ENCODE peak calls at places on chromosomes 3 and 15, in five cellular contexts. One of them, this sample, is unnamed.

GRCh38 chr3:9349321-9350117 is 13.3 kb upstream of the THUMPD3 start:
- DNase-seq in thoracic aorta: no peak
- DNase-seq in retinal pigment epithelial cell: no peak
- DNase-seq in body of pancreas: no peak
- DNase-seq in lower leg skin: no peak
- DNase-seq in this sample: peak; percentile 83

GRCh38 chr3:148227534-148227933 is 470.2 kb upstream of the AGTR1 start:
- DNase-seq in body of pancreas: no peak
- DNase-seq in retinal pigment epithelial cell: no peak
- DNase-seq in thoracic aorta: no peak
- DNase-seq in lower leg skin: no peak
- DNase-seq in this sample: no peak

GRCh38 chr3:53056442-53056841 is 10.6 kb upstream of the SFMBT1 start:
- DNase-seq in body of pancreas: no peak
- DNase-seq in thoracic aorta: no peak
- DNase-seq in retinal pigment epithelial cell: no peak
- DNase-seq in lower leg skin: peak; percentile 46
- DNase-seq in this sample: no peak

GRCh38 chr3:63912768-63913588 is 795 bp upstream of the SCAANT1 start:
- DNase-seq in lower leg skin: peak; percentile 90
- DNase-seq in body of pancreas: peak; percentile 85
- DNase-seq in thoracic aorta: no peak
- DNase-seq in retinal pigment epithelial cell: peak; percentile 32
- DNase-seq in this sample: no peak

GRCh38 chr3:12831582-12831866 is 9.8 kb downstream of the RPL32 start:
- DNase-seq in retinal pigment epithelial cell: no peak
- DNase-seq in thoracic aorta: no peak
- DNase-seq in lower leg skin: no peak
- DNase-seq in body of pancreas: no peak
- DNase-seq in this sample: no peak

GRCh38 chr3:44080507-44080906 is 161.2 kb upstream of the TOPAZ1 start:
- DNase-seq in thoracic aorta: no peak
- DNase-seq in body of pancreas: no peak
- DNase-seq in retinal pigment epithelial cell: no peak
- DNase-seq in lower leg skin: peak; percentile 65
- DNase-seq in this sample: no peak

GRCh38 chr3:14323401-14324223 is 78.8 kb upstream of the SLC6A6 start:
- DNase-seq in thoracic aorta: no peak
- DNase-seq in body of pancreas: no peak
- DNase-seq in retinal pigment epithelial cell: no peak
- DNase-seq in lower leg skin: no peak
- DNase-seq in this sample: no peak

GRCh38 chr3:65833761-65834505 is 204.8 kb downstream of the MAGI1 start:
- DNase-seq in retinal pigment epithelial cell: peak; percentile 37
- DNase-seq in body of pancreas: no peak
- DNase-seq in lower leg skin: no peak
- DNase-seq in thoracic aorta: no peak
- DNase-seq in this sample: peak; percentile 41

GRCh38 chr3:173553635-173554280 is 156.2 kb downstream of the NLGN1 start:
- DNase-seq in thoracic aorta: no peak
- DNase-seq in body of pancreas: peak; percentile 3
- DNase-seq in lower leg skin: no peak
- DNase-seq in retinal pigment epithelial cell: peak; percentile 2
- DNase-seq in this sample: peak; percentile 7

GRCh38 chr3:13563321-13563720 is 14.4 kb downstream of the FBLN2 start:
- DNase-seq in thoracic aorta: no peak
- DNase-seq in lower leg skin: no peak
- DNase-seq in body of pancreas: no peak
- DNase-seq in retinal pigment epithelial cell: no peak
- DNase-seq in this sample: no peak

GRCh38 chr3:109930592-109930991 is 593.2 kb upstream of the DPPA4 start:
- DNase-seq in thoracic aorta: no peak
- DNase-seq in body of pancreas: no peak
- DNase-seq in retinal pigment epithelial cell: no peak
- DNase-seq in lower leg skin: no peak
- DNase-seq in this sample: no peak

GRCh38 chr3:37173806-37174205 is 576 bp downstream of the LRRFIP2 start:
- DNase-seq in body of pancreas: no peak
- DNase-seq in thoracic aorta: no peak
- DNase-seq in lower leg skin: no peak
- DNase-seq in retinal pigment epithelial cell: no peak
- DNase-seq in this sample: no peak

GRCh38 chr3:157844770-157845522 is 261.3 kb downstream of the SHOX2 start:
- DNase-seq in body of pancreas: no peak
- DNase-seq in lower leg skin: no peak
- DNase-seq in thoracic aorta: no peak
- DNase-seq in retinal pigment epithelial cell: no peak
- DNase-seq in this sample: no peak

GRCh38 chr15:65344214-65344908 is 33.4 kb downstream of the IGDCC3 start:
- DNase-seq in thoracic aorta: no peak
- DNase-seq in body of pancreas: no peak
- DNase-seq in lower leg skin: no peak
- DNase-seq in retinal pigment epithelial cell: no peak
- DNase-seq in this sample: no peak

GRCh38 chr3:192570757-192571156 is 156.6 kb downstream of the FGF12 start:
- DNase-seq in retinal pigment epithelial cell: no peak
- DNase-seq in thoracic aorta: no peak
- DNase-seq in lower leg skin: no peak
- DNase-seq in body of pancreas: no peak
- DNase-seq in this sample: no peak

GRCh38 chr3:149808209-149808829 is 4.7 kb upstream of the RNF13 start:
- DNase-seq in thoracic aorta: peak; percentile 33
- DNase-seq in lower leg skin: peak; percentile 91
- DNase-seq in body of pancreas: peak; percentile 82
- DNase-seq in retinal pigment epithelial cell: peak; percentile 61
- DNase-seq in this sample: peak; percentile 51

GRCh38 chr3:14771593-14772497 is 46.9 kb upstream of the FGD5 start:
- DNase-seq in thoracic aorta: no peak
- DNase-seq in body of pancreas: no peak
- DNase-seq in lower leg skin: peak; percentile 70
- DNase-seq in retinal pigment epithelial cell: no peak
- DNase-seq in this sample: no peak

GRCh38 chr3:55647675-55648074 is 160.6 kb upstream of the WNT5A start:
- DNase-seq in body of pancreas: no peak
- DNase-seq in thoracic aorta: no peak
- DNase-seq in lower leg skin: no peak
- DNase-seq in retinal pigment epithelial cell: no peak
- DNase-seq in this sample: no peak

GRCh38 chr3:188721990-188722389 is 449.8 kb upstream of the TPRG1 start:
- DNase-seq in retinal pigment epithelial cell: no peak
- DNase-seq in body of pancreas: no peak
- DNase-seq in thoracic aorta: no peak
- DNase-seq in lower leg skin: no peak
- DNase-seq in this sample: no peak

GRCh38 chr15:67805871-67806538 is 19.3 kb upstream of the SKOR1 start:
- DNase-seq in lower leg skin: peak; percentile 37
- DNase-seq in retinal pigment epithelial cell: no peak
- DNase-seq in thoracic aorta: no peak
- DNase-seq in body of pancreas: no peak
- DNase-seq in this sample: peak; percentile 20

GRCh38 chr15:69224383-69224782 is 63.9 kb downstream of the GLCE start:
- DNase-seq in body of pancreas: peak; percentile 55
- DNase-seq in thoracic aorta: no peak
- DNase-seq in retinal pigment epithelial cell: no peak
- DNase-seq in lower leg skin: no peak
- DNase-seq in this sample: no peak

GRCh38 chr3:195549001-195549400 is 5.9 kb upstream of the PPP1R2 start:
- DNase-seq in retinal pigment epithelial cell: no peak
- DNase-seq in body of pancreas: no peak
- DNase-seq in lower leg skin: no peak
- DNase-seq in thoracic aorta: no peak
- DNase-seq in this sample: no peak

GRCh38 chr15:85457392-85457968 is 77.1 kb downstream of the AKAP13 start:
- DNase-seq in retinal pigment epithelial cell: no peak
- DNase-seq in body of pancreas: no peak
- DNase-seq in lower leg skin: no peak
- DNase-seq in thoracic aorta: no peak
- DNase-seq in this sample: no peak

GRCh38 chr3:5580821-5581220 is 393.3 kb downstream of the EDEM1 start:
- DNase-seq in lower leg skin: no peak
- DNase-seq in thoracic aorta: no peak
- DNase-seq in retinal pigment epithelial cell: no peak
- DNase-seq in body of pancreas: no peak
- DNase-seq in this sample: no peak

GRCh38 chr15:67854358-67854757 is 14.5 kb upstream of the RNU6-1 start:
- DNase-seq in thoracic aorta: no peak
- DNase-seq in lower leg skin: peak; percentile 20
- DNase-seq in body of pancreas: no peak
- DNase-seq in retinal pigment epithelial cell: no peak
- DNase-seq in this sample: no peak

GRCh38 chr3:66480666-66481065 is 20.2 kb downstream of the LRIG1 start:
- DNase-seq in lower leg skin: no peak
- DNase-seq in thoracic aorta: no peak
- DNase-seq in retinal pigment epithelial cell: no peak
- DNase-seq in body of pancreas: no peak
- DNase-seq in this sample: no peak

DNA sequence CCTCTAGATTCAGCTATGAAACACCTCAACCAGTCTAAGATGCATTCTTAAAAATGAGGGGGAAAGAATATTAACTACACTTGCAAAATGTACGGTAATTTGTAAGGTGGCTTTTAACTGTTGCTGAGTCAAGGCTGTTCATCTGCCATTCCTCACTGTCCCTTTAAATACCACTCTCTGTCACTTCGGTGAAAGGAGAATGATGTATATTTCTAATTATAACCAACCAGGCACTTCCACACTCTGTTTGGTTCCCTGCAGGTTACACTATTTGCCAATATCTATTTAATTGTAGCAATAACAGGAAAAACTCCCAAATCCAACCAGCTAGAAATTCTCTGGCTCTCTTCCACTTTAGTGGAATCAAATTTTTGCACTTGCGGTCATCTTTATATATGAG is 70.5 kb upstream of the SLCO3A1 start:
- DNase-seq in retinal pigment epithelial cell: no peak
- DNase-seq in thoracic aorta: no peak
- DNase-seq in body of pancreas: no peak
- DNase-seq in lower leg skin: no peak
- DNase-seq in this sample: no peak
- TF ChIP-seq CTCF in retinal pigment epithelial cell: no peak
- TF ChIP-seq CTCF in thoracic aorta: no peak
- TF ChIP-seq CTCF in body of pancreas: no peak
- TF ChIP-seq CTCF in lower leg skin: no peak
- TF ChIP-seq CTCF in this sample: no peak

DNA sequence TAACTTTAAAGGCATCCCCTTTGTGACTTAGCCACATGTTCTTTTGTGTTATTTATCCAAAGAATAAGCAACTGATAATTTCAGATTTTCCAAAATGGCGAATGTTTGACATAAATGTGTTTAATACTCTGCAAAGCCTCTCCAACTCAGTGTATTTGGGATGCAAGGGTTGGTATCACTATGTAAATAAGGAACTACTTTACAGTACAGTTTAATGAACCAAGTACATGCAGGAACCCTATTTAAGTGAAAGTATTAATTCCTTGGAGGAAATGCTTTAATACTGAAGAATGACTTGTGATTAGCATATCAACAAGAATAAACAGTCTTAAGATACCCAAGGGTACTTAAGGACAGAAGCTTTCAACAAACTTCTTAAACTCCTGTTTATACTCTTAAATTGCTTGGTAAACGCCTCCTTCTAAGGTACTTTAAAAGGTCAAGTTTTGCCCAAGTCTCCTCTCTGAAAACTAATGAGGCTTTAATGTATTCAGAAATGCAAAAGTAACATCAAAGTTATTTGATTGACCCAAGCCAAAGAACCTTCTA is 107.7 kb downstream of the TNIK start:
- DNase-seq in body of pancreas: no peak
- DNase-seq in thoracic aorta: no peak
- DNase-seq in retinal pigment epithelial cell: no peak
- DNase-seq in lower leg skin: no peak
- DNase-seq in this sample: no peak
- H3K4me3 ChIP-seq in body of pancreas: no peak overlapping the region
- H3K4me3 ChIP-seq in thoracic aorta: no peak overlapping the region
- H3K4me3 ChIP-seq in retinal pigment epithelial cell: no peak overlapping the region
- H3K4me3 ChIP-seq in lower leg skin: no peak overlapping the region
- H3K4me3 ChIP-seq in this sample: no peak overlapping the region

GRCh38 chr3:45552031-45552772 is 42.3 kb upstream of the LIMD1 start:
- DNase-seq in thoracic aorta: no peak
- DNase-seq in body of pancreas: no peak
- DNase-seq in lower leg skin: peak; percentile 80
- DNase-seq in retinal pigment epithelial cell: no peak
- DNase-seq in this sample: no peak

GRCh38 chr3:45548724-45549123 is 45.8 kb upstream of the LIMD1 start:
- DNase-seq in retinal pigment epithelial cell: no peak
- DNase-seq in body of pancreas: no peak
- DNase-seq in lower leg skin: no peak
- DNase-seq in thoracic aorta: no peak
- DNase-seq in this sample: no peak

GRCh38 chr3:45547764-45548683 is 46.5 kb upstream of the LIMD1 start:
- DNase-seq in body of pancreas: peak; percentile 70
- DNase-seq in lower leg skin: peak; percentile 88
- DNase-seq in thoracic aorta: no peak
- DNase-seq in retinal pigment epithelial cell: no peak
- DNase-seq in this sample: peak; percentile 49

GRCh38 chr3:45551214-45552010 is 43.1 kb upstream of the LIMD1 start:
- DNase-seq in body of pancreas: peak; percentile 66
- DNase-seq in lower leg skin: peak; percentile 92
- DNase-seq in retinal pigment epithelial cell: peak; percentile 48
- DNase-seq in thoracic aorta: peak; percentile 75
- DNase-seq in this sample: peak; percentile 92

GRCh38 chr3:45549961-45550360 is 44.6 kb upstream of the LIMD1 start:
- DNase-seq in lower leg skin: peak; percentile 68
- DNase-seq in retinal pigment epithelial cell: no peak
- DNase-seq in body of pancreas: no peak
- DNase-seq in thoracic aorta: no peak
- DNase-seq in this sample: peak; percentile 18
- TF ChIP-seq CTCF in lower leg skin: no peak
- TF ChIP-seq CTCF in retinal pigment epithelial cell: no peak
- TF ChIP-seq CTCF in body of pancreas: no peak
- TF ChIP-seq CTCF in thoracic aorta: no peak
- TF ChIP-seq CTCF in this sample: no peak

DNA sequence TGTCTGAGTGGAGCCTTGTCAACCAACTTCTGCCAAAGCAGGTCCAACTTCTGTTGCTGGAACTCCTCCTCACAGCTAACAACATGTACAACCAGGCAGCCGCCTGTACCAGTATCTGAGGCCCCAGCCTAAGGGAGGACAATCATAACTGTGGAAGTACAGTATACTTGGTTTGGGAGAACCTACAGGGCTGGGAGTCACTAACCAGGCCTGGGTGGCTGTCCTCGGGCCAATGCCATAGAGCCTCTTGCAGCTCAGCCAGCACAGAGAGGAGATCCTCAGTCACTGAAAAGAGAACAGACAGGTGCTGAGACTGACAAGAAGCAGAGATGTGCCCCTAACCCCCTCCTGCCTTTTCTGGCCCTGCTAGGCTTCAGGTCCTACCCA is 1.2 kb downstream of the DALRD3 start:
- DNase-seq in lower leg skin: no peak
- DNase-seq in body of pancreas: no peak
- DNase-seq in retinal pigment epithelial cell: no peak
- DNase-seq in thoracic aorta: no peak
- DNase-seq in this sample: no peak
- H3K4me3 ChIP-seq in lower leg skin: no peak overlapping the region
- H3K4me3 ChIP-seq in body of pancreas: no peak overlapping the region
- H3K4me3 ChIP-seq in retinal pigment epithelial cell: peak overlapping the region; percentile 73
- H3K4me3 ChIP-seq in thoracic aorta: peak overlapping the region; percentile 85
- H3K4me3 ChIP-seq in this sample: peak overlapping the region; percentile 89

This sample was measured in epithelial cell of proximal tubule.